ENCODE peak calls at places on chromosomes 16 and 17, in seven cellular contexts. F is keratinocyte, U is Karpas-422, C is IMR-90, M is HCT116, I is HepG2, Q is K562. O is an unnamed sample.

GRCh38 chr17:40251576-40251975 is 32.5 kb downstream of the WIPF2 start:
- DNase-seq in U (no peak), Q (peak; percentile 38), I (no peak), C (peak; percentile 85), M (peak; percentile 78), F (peak; percentile 19), O (peak; percentile 88)

GRCh38 chr16:75733305-75734141 is 7.2 kb upstream of the CPHXL start:
- DNase-seq in F (no peak), I (no peak), U (peak; percentile 7), C (peak; percentile 85), M (no peak), Q (peak; percentile 6), O (no peak)

GRCh38 chr16:72066747-72067146 is 3.7 kb downstream of the HPR start:
- DNase-seq in Q (peak; percentile 72), F (no peak), U (peak; percentile 68), I (peak; percentile 72), M (peak; percentile 13), C (peak; percentile 64), O (peak; percentile 39)

GRCh38 chr16:78684655-78685400 is 585.4 kb downstream of the WWOX start:
- DNase-seq in M (no peak), F (no peak), Q (no peak), I (no peak), U (no peak), C (no peak), O (no peak)

GRCh38 chr16:89785523-89786155 is 30.8 kb downstream of the FANCA start:
- DNase-seq in M (no peak), F (no peak), C (no peak), U (no peak), I (no peak), Q (no peak), O (no peak)

GRCh38 chr17:75861927-75862317 is 6.8 kb upstream of the WBP2 start:
- DNase-seq in M (no peak), F (no peak), U (no peak), Q (no peak), I (no peak), C (no peak), O (no peak)

GRCh38 chr17:75240394-75241142 is 20.8 kb downstream of the GGA3 start:
- DNase-seq in I (peak; percentile 58), F (no peak), Q (peak; percentile 84), C (peak; percentile 20), U (peak; percentile 88), M (peak; percentile 35), O (peak; percentile 45)

GRCh38 chr16:84463221-84463620 is 41.2 kb downstream of the MEAK7 start:
- DNase-seq in U (no peak), I (no peak), F (no peak), Q (no peak), C (no peak), M (no peak), O (no peak)

GRCh38 chr17:10702574-10702973 is 5.2 kb downstream of the ADPRM start:
- DNase-seq in M (no peak), F (no peak), U (no peak), Q (peak; percentile 33), C (peak; percentile 52), I (no peak), O (peak; percentile 2)

GRCh38 chr16:66289986-66290385 is 76.5 kb upstream of the CDH5 start:
- DNase-seq in Q (no peak), M (no peak), C (no peak), I (no peak), U (no peak), F (no peak), O (no peak)

GRCh38 chr17:66675991-66676371 is 158.9 kb upstream of the CACNG5 start:
- DNase-seq in C (no peak), U (no peak), M (no peak), Q (no peak), F (no peak), I (no peak), O (no peak)

GRCh38 chr16:15643453-15644305 is 725 bp upstream of the MARF1 start:
- DNase-seq in F (no peak), Q (peak; percentile 69), U (peak; percentile 75), M (peak; percentile 44), C (peak; percentile 59), I (peak; percentile 84), O (peak; percentile 73)

GRCh38 chr16:53071748-53072301 is 17.0 kb downstream of the CHD9 start:
- DNase-seq in Q (no peak), M (no peak), F (no peak), I (no peak), C (no peak), U (no peak), O (peak; percentile 88)

GRCh38 chr16:77234611-77235010 is 35.4 kb downstream of the SYCE1L start:
- DNase-seq in Q (no peak), I (no peak), F (no peak), C (no peak), M (no peak), U (no peak), O (no peak)

GRCh38 chr17:27398691-27399090 is 57.6 kb upstream of the KSR1 start:
- DNase-seq in I (no peak), C (no peak), F (no peak), M (no peak), Q (no peak), U (no peak), O (no peak)

GRCh38 chr16:68417711-68418301 is 30.5 kb downstream of the SMPD3 start:
- DNase-seq in U (peak; percentile 88), Q (peak; percentile 13), C (no peak), F (no peak), M (no peak), I (no peak), O (peak; percentile 9)

GRCh38 chr17:78027121-78027520 is 68.6 kb downstream of the TNRC6C start:
- DNase-seq in M (no peak), Q (peak; percentile 32), C (no peak), F (no peak), I (no peak), U (no peak), O (no peak)

GRCh38 chr17:83145358-83145738 is 65.9 kb downstream of the METRNL start:
- DNase-seq in U (no peak), M (no peak), C (no peak), F (no peak), Q (no peak), I (no peak), O (no peak)

GRCh38 chr17:19753049-19753444 is 4.9 kb upstream of the ALDH3A1 start:
- DNase-seq in U (no peak), Q (no peak), I (no peak), C (peak; percentile 60), M (peak; percentile 79), F (peak; percentile 92), O (peak; percentile 83)

GRCh38 chr17:66654341-66654740 is 180.6 kb upstream of the CACNG5 start:
- DNase-seq in Q (no peak), M (no peak), U (no peak), C (peak; percentile 81), I (no peak), F (no peak), O (peak; percentile 64)

GRCh38 chr17:60926466-60927183 is 249.0 kb downstream of the BCAS3 start:
- DNase-seq in C (peak; percentile 47), M (no peak), Q (no peak), F (no peak), I (no peak), U (no peak), O (peak; percentile 51)

GRCh38 chr17:50772251-50772650 is 4.9 kb upstream of the ANKRD40CL start:
- DNase-seq in I (no peak), U (peak; percentile 37), Q (peak; percentile 20), C (no peak), M (no peak), F (no peak), O (no peak)

GRCh38 chr17:45834471-45835396 is 9.9 kb upstream of the SPPL2C start:
- DNase-seq in F (no peak), M (no peak), C (no peak), I (no peak), U (no peak), Q (no peak), O (no peak)

GRCh38 chr16:87560428-87561199 is 41.7 kb upstream of the JPH3 start:
- DNase-seq in U (peak; percentile 79), I (no peak), C (no peak), F (no peak), M (peak; percentile 93), Q (peak; percentile 93), O (no peak)

GRCh38 chr17:39139561-39139960 is 11.9 kb downstream of the PLXDC1 start:
- DNase-seq in Q (no peak), U (no peak), I (no peak), F (no peak), M (no peak), C (no peak), O (no peak)

GRCh38 chr17:12917401-12917800 is 100.4 kb downstream of the ELAC2 start:
- DNase-seq in U (no peak), F (no peak), C (no peak), M (no peak), Q (peak; percentile 3), I (no peak), O (no peak)

GRCh38 chr16:1394367-1394951 is 20.0 kb downstream of the UNKL start:
- DNase-seq in U (no peak), Q (no peak), F (no peak), I (no peak), M (no peak), C (no peak), O (no peak)
- H4K20me1 ChIP-seq in U (no peaks in the 10 kb centered on the region), Q (no peaks in the 10 kb centered on the region), F (no peaks in the 10 kb centered on the region), I (no peaks in the 10 kb centered on the region), M (no peaks in the 10 kb centered on the region), C (no peaks in the 10 kb centered on the region), O (no peaks in the 10 kb centered on the region)

GRCh38 chr16:17104654-17105053 is 366.1 kb downstream of the XYLT1 start:
- DNase-seq in I (no peak), Q (no peak), F (no peak), C (no peak), U (no peak), M (no peak), O (no peak)
- H3K4me3 ChIP-seq in I (no peak overlapping the region), Q (no peak overlapping the region), F (no peak overlapping the region), C (no peak overlapping the region), U (no peak overlapping the region), M (no peak overlapping the region), O (no peak overlapping the region)

GRCh38 chr17:17771498-17772201 is 65.1 kb downstream of the SREBF1 start:
- DNase-seq in F (no peak), U (no peak), M (no peak), C (no peak), I (no peak), Q (no peak), O (no peak)
- H4K20me1 ChIP-seq in F (no peaks in the 10 kb centered on the region), U (no peaks in the 10 kb centered on the region), M (no peaks in the 10 kb centered on the region), C (peaks cover 98% of the 10 kb centered on the region), I (peaks cover 11% of the 10 kb centered on the region), Q (no peaks in the 10 kb centered on the region), O (no peaks in the 10 kb centered on the region)

GRCh38 chr17:1032391-1032790 is 35.5 kb downstream of the TIMM22 start:
- DNase-seq in F (no peak), I (no peak), Q (no peak), M (no peak), C (no peak), U (no peak), O (no peak)

GRCh38 chr17:1030684-1031557 is 34.0 kb downstream of the TIMM22 start:
- DNase-seq in C (no peak), U (no peak), I (no peak), Q (no peak), F (no peak), M (no peak), O (no peak)

GRCh38 chr17:1029196-1029911 is 32.4 kb downstream of the TIMM22 start:
- DNase-seq in U (no peak), C (peak; percentile 73), I (no peak), M (no peak), Q (no peak), F (no peak), O (no peak)

GRCh38 chr17:1031711-1032110 is 34.8 kb downstream of the TIMM22 start:
- DNase-seq in C (no peak), M (no peak), Q (no peak), F (no peak), U (no peak), I (no peak), O (no peak)

GRCh38 chr17:1029912-1030656 is 33.2 kb downstream of the TIMM22 start:
- DNase-seq in M (no peak), U (no peak), I (no peak), F (no peak), Q (no peak), C (no peak), O (no peak)
- H3K4me3 ChIP-seq in M (no peak overlapping the region), U (no peak overlapping the region), I (no peak overlapping the region), F (no peak overlapping the region), Q (no peak overlapping the region), C (no peak overlapping the region), O (no peak overlapping the region)